ENCODE peak calls at places on chromosomes 3 and 15, in eight cellular contexts. P is GM23248, I is neural progenitor cell, A is mammary epithelial cell, S is K562, V is HepG2, H is colonic mucosa, E is GM12878. T is an unnamed sample.

GRCh38 chr3:45143673-45144670 is 2.2 kb downstream of the CDCP1 start:
- DNase-seq in P (no peak), I (no peak), A (no peak), S (peak; percentile 78), V (no peak), H (no peak), E (no peak), T (peak; percentile 75)

GRCh38 chr15:64017082-64017588 is 29.1 kb downstream of the DAPK2 start:
- DNase-seq in P (peak; percentile 80), I (no peak), A (peak; percentile 82), S (no peak), V (peak; percentile 58), H (no peak), E (no peak), T (no peak)

GRCh38 chr15:39300451-39301153 is 280.3 kb upstream of the THBS1 start:
- DNase-seq in P (peak; percentile 83), I (no peak), A (peak; percentile 49), S (no peak), V (no peak), H (no peak), E (no peak), T (peak; percentile 87)

GRCh38 chr15:55587321-55588069 is 650 bp downstream of the PYGO1 start:
- DNase-seq in P (peak; percentile 77), I (peak; percentile 79), A (peak; percentile 21), S (no peak), V (peak; percentile 31), H (peak; percentile 17), E (no peak), T (peak; percentile 70)

GRCh38 chr15:25568751-25569150 is 129.9 kb upstream of the UBE3A start:
- DNase-seq in P (peak; percentile 61), I (no peak), A (no peak), S (no peak), V (no peak), H (no peak), E (no peak), T (no peak)

GRCh38 chr15:79431636-79432344 is at the start of gene MINAR1:
- DNase-seq in P (peak; percentile 80), I (peak; percentile 75), A (peak; percentile 43), S (no peak), V (peak; percentile 6), H (no peak), E (no peak), T (peak; percentile 74)

GRCh38 chr15:99410477-99410876 is 155.3 kb upstream of the MEF2A start:
- DNase-seq in P (no peak), I (no peak), A (no peak), S (no peak), V (no peak), H (no peak), E (no peak), T (no peak)

GRCh38 chr3:175066617-175067415 is 207.7 kb downstream of the NAALADL2 start:
- DNase-seq in P (no peak), I (no peak), A (no peak), S (no peak), V (no peak), H (no peak), E (no peak), T (no peak)

GRCh38 chr3:196992461-196993065 is 23.9 kb upstream of the PIGZ start:
- DNase-seq in P (no peak), I (no peak), A (no peak), S (no peak), V (no peak), H (no peak), E (no peak), T (no peak)

GRCh38 chr3:43620953-43621405 is 832 bp downstream of the ANO10 start:
- DNase-seq in P (peak; percentile 69), I (peak; percentile 6), A (peak; percentile 35), S (no peak), V (no peak), H (no peak), E (no peak), T (peak; percentile 26)

GRCh38 chr15:40006003-40006402 is 33.0 kb downstream of the SRP14 start:
- DNase-seq in P (peak; percentile 76), I (no peak), A (no peak), S (no peak), V (no peak), H (no peak), E (no peak), T (peak; percentile 66)

GRCh38 chr3:143207338-143207961 is 87.9 kb downstream of the CHST2 start:
- DNase-seq in P (peak; percentile 48), I (peak; percentile 29), A (peak; percentile 48), S (peak; percentile 36), V (no peak), H (no peak), E (peak; percentile 95), T (peak; percentile 58)

GRCh38 chr15:43071451-43071850 is 34.4 kb downstream of the UBR1 start:
- DNase-seq in P (no peak), I (no peak), A (no peak), S (no peak), V (no peak), H (no peak), E (no peak), T (no peak)

GRCh38 chr3:142566096-142566495 is 12.4 kb downstream of the ATR start:
- DNase-seq in P (no peak), I (no peak), A (peak; percentile 78), S (no peak), V (no peak), H (no peak), E (no peak), T (no peak)

GRCh38 chr3:81740731-81741130 is 20.7 kb downstream of the GBE1 start:
- DNase-seq in P (no peak), I (no peak), A (no peak), S (no peak), V (no peak), H (no peak), E (no peak), T (no peak)

GRCh38 chr15:52095597-52096262 is 16.8 kb downstream of the BCL2L10 start:
- DNase-seq in P (peak; percentile 95), I (no peak), A (peak; percentile 98), S (no peak), V (no peak), H (no peak), E (no peak), T (peak; percentile 97)

GRCh38 chr15:83108266-83109219 is 1.1 kb downstream of the TM6SF1 start:
- DNase-seq in P (peak; percentile 15), I (no peak), A (no peak), S (no peak), V (no peak), H (peak; percentile 28), E (peak; percentile 24), T (no peak)

GRCh38 chr15:83106994-83107840 is at the start of gene TM6SF1:
- DNase-seq in P (peak; percentile 21), I (peak; percentile 46), A (no peak), S (peak; percentile 57), V (no peak), H (no peak), E (no peak), T (no peak)

GRCh38 chr15:83105450-83105849 is 2.0 kb upstream of the TM6SF1 start:
- DNase-seq in P (no peak), I (no peak), A (no peak), S (no peak), V (no peak), H (no peak), E (no peak), T (no peak)

GRCh38 chr15:83109532-83109931 is 2.1 kb downstream of the TM6SF1 start:
- DNase-seq in P (no peak), I (no peak), A (no peak), S (no peak), V (no peak), H (no peak), E (no peak), T (no peak)

DNA sequence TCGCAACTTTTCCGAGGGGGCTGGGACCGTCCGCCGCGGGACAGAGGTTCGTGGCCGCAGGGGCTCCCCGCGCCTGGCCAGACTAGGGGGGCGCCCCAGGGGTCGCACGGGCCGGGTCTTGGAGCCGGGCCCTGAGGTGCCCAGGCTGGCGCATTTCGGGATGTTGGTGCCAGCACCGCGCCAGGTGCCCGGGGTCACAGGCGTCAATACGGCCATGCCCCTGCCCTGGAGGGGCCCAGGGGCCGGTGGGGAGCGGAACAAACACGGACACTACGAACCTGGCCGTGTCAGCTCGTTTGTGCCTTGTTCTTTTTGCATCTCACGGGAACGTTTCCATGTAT is 366 bp downstream of the TM6SF1 start:
- DNase-seq in P (no peak), I (no peak), A (no peak), S (no peak), V (no peak), H (no peak), E (no peak), T (no peak)
- H3K9ac ChIP-seq in P (no peak overlapping the region), I (no peak overlapping the region), A (no peak overlapping the region), S (peak overlapping the region; percentile 88), V (no peak overlapping the region), H (peak overlapping the region; percentile 21), E (peak overlapping the region; percentile 1), T (no peak overlapping the region)

GRCh38 chr3:165133188-165133899 is 55.0 kb upstream of the SI start:
- DNase-seq in P (no peak), I (no peak), A (no peak), S (no peak), V (peak; percentile 62), H (no peak), E (no peak), T (no peak)
- H3K27ac ChIP-seq in P (no peak overlapping the region), I (no peak overlapping the region), A (no peak overlapping the region), S (no peak overlapping the region), V (no peak overlapping the region), H (peak overlapping the region; percentile 52), E (no peak overlapping the region), T (no peak overlapping the region)

DNA sequence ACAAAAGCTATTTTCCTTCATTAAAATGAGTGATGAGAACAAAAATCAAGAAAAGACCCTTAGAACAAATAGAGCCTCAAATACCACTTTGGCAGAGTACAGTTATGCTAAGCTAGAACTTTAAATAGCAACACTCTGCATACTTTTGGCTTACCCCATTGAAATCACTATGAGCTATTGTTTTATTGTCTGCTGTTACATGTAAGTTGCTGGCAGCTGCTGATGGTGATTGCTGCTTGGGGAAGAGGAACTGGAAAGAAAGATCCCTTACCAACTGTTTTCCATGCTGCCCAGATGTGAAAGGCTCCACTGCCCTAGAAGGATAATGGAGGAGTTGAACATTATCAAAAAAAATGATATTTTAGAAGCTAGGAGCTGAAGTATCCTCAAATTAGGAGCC is 135.4 kb downstream of the SYNPR start:
- DNase-seq in P (no peak), I (no peak), A (no peak), S (no peak), V (no peak), H (no peak), E (no peak), T (peak; percentile 13)
- H3K9ac ChIP-seq in P (no peak overlapping the region), I (no peak overlapping the region), A (no peak overlapping the region), S (no peak overlapping the region), V (no peak overlapping the region), H (no peak overlapping the region), E (no peak overlapping the region), T (no peak overlapping the region)

GRCh38 chr15:81349271-81349670 is 24.7 kb downstream of the TMC3 start:
- DNase-seq in P (no peak), I (no peak), A (no peak), S (no peak), V (no peak), H (no peak), E (no peak), T (no peak)

GRCh38 chr15:81351651-81352050 is 22.4 kb downstream of the TMC3 start:
- DNase-seq in P (no peak), I (no peak), A (no peak), S (no peak), V (no peak), H (no peak), E (no peak), T (no peak)

GRCh38 chr15:81343371-81343770 is 19.4 kb upstream of the STARD5 start:
- DNase-seq in P (no peak), I (no peak), A (no peak), S (no peak), V (no peak), H (no peak), E (no peak), T (no peak)

GRCh38 chr15:81347910-81348309 is 24.0 kb upstream of the STARD5 start:
- DNase-seq in P (no peak), I (no peak), A (no peak), S (no peak), V (no peak), H (no peak), E (no peak), T (no peak)
- H3K27ac ChIP-seq in P (no peak overlapping the region), I (no peak overlapping the region), A (no peak overlapping the region), S (no peak overlapping the region), V (no peak overlapping the region), H (no peak overlapping the region), E (no peak overlapping the region), T (no peak overlapping the region)

T was measured in fibroblast of lung.